ENCODE peak calls at places on chromosomes 16 and 17, in ten cellular contexts. L is left lung, X is hepatocyte, O is esophagus squamous epithelium, H is cardiac muscle cell, U is right atrium auricular region, K is mucosa of descending colon, I is fibroblast of lung, M is HCT116, A is OCI-LY7. E is an unnamed sample. For H3K4me1, the result is how much of the 10 kb centered on the place peaks cover.

GRCh38 chr17:3683054-3683511 is 12.9 kb downstream of the P2RX5 start:
- DNase-seq in H (peak), O (no peak), A (peak), L (no peak), I (no peak), U (no peak), K (no peak), X (no peak), M (peak), E (peak)

GRCh38 chr17:80970044-80970761 is 21.4 kb upstream of the CHMP6 start:
- DNase-seq in H (no peak), U (no peak), X (peak), K (peak), I (no peak), O (no peak), L (peak), M (no peak), A (peak), E (peak)

GRCh38 chr17:29433551-29433950 is 43.4 kb downstream of the TAOK1 start:
- DNase-seq in I (no peak), H (no peak), M (no peak), X (peak), O (no peak), U (no peak), A (peak), L (no peak), K (no peak), E (no peak)

GRCh38 chr16:23479138-23479537 is 26.1 kb upstream of the COG7 start:
- DNase-seq in L (no peak), O (no peak), U (no peak), I (no peak), K (no peak), M (no peak), H (no peak), X (no peak), A (no peak), E (no peak)

GRCh38 chr17:68462381-68463210 is 5.3 kb upstream of the WIPI1 start:
- DNase-seq in U (no peak), A (peak), H (peak), M (peak), X (peak), O (no peak), K (no peak), L (peak), I (peak), E (peak)

GRCh38 chr16:70418993-70419318 is 19.9 kb downstream of the ST3GAL2 start:
- DNase-seq in O (no peak), U (no peak), M (no peak), H (no peak), X (no peak), K (no peak), I (no peak), L (no peak), A (no peak), E (no peak)

GRCh38 chr17:1709971-1710806 is at the start of gene TLCD2:
- DNase-seq in H (peak), O (no peak), A (no peak), U (peak), M (peak), L (peak), K (peak), I (peak), X (peak), E (peak)

GRCh38 chr17:47915667-47916242 is 19.7 kb downstream of the SP2 start:
- DNase-seq in U (no peak), A (no peak), X (no peak), K (no peak), I (peak), M (no peak), O (no peak), L (no peak), H (no peak), E (no peak)

GRCh38 chr17:48307814-48308411 is 122.1 kb downstream of the SKAP1 start:
- DNase-seq in L (no peak), U (no peak), O (no peak), K (no peak), H (peak), M (peak), A (peak), I (peak), X (peak), E (peak)

GRCh38 chr17:42679001-42679491 is 2.3 kb upstream of the PLEKHH3 start:
- DNase-seq in K (peak), U (peak), X (peak), L (peak), M (no peak), I (peak), A (peak), H (peak), O (no peak), E (peak)

GRCh38 chr17:83053779-83054451 is 25.5 kb upstream of the METRNL start:
- DNase-seq in O (no peak), I (no peak), X (no peak), H (no peak), A (peak), U (no peak), K (no peak), M (no peak), L (peak), E (no peak)

GRCh38 chr17:76872221-76872873 is 4.1 kb downstream of the MGAT5B start:
- DNase-seq in I (peak), A (no peak), U (no peak), H (no peak), M (peak), K (no peak), X (peak), L (no peak), O (no peak), E (peak)

GRCh38 chr17:42924891-42925290 is 24.3 kb downstream of the G6PC1 start:
- DNase-seq in X (no peak), M (no peak), I (no peak), K (no peak), H (no peak), L (no peak), U (no peak), O (no peak), A (no peak), E (no peak)

GRCh38 chr17:1055231-1055630 is 58.3 kb downstream of the TIMM22 start:
- DNase-seq in A (no peak), M (no peak), O (no peak), U (no peak), I (no peak), X (no peak), K (peak), L (no peak), H (no peak), E (no peak)

GRCh38 chr16:30430428-30430970 is 669 bp upstream of the DCTPP1 start:
- DNase-seq in U (no peak), L (peak), K (peak), X (no peak), A (no peak), I (no peak), M (no peak), H (no peak), O (no peak), E (no peak)

GRCh38 chr16:51049276-51049675 is 101.8 kb downstream of the SALL1 start:
- DNase-seq in M (no peak), H (no peak), L (no peak), O (no peak), U (no peak), I (peak), X (no peak), A (no peak), K (no peak), E (no peak)

GRCh38 chr16:51040637-51041036 is 110.4 kb downstream of the SALL1 start:
- DNase-seq in L (no peak), X (no peak), I (no peak), M (no peak), K (no peak), H (no peak), A (no peak), U (no peak), O (no peak), E (no peak)

GRCh38 chr16:51048544-51048943 is 102.5 kb downstream of the SALL1 start:
- DNase-seq in M (no peak), L (no peak), I (peak), A (no peak), U (no peak), X (no peak), H (no peak), O (no peak), K (no peak), E (no peak)

GRCh38 chr16:51041546-51041945 is 109.5 kb downstream of the SALL1 start:
- DNase-seq in X (no peak), K (no peak), A (no peak), L (no peak), I (no peak), H (no peak), O (no peak), M (no peak), U (no peak), E (no peak)

DNA sequence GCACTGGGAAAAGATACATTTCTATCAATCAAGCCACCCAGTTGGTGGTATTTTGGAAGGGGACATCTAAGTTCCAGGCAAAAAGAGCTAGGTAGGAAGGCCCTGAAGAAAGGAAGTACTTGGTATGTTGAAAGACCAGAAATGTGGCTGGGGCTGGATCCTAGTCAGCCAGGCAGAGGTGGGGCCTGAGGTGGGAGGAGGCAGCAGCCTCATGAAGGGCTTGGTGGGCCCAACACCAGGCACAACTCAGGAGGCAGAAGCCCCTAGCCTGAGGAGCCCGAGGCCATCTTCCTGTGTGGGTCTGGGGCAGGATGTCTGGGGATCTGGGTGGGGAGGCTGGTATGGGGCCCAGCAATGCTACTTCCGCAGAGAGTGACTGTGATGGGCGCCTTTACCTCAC is 105.9 kb downstream of the SALL1 start:
- DNase-seq in X (no peak), L (no peak), K (no peak), O (no peak), H (no peak), A (no peak), U (no peak), M (no peak), I (no peak), E (no peak)
- TF ChIP-seq CTCF in X (no peak), L (no peak), K (no peak), O (no peak), H (no peak), A (no peak), U (no peak), M (no peak), I (no peak), E (no peak)

GRCh38 chr16:58012481-58012880 is 11.3 kb downstream of the USB1 start:
- DNase-seq in M (no peak), O (no peak), A (no peak), I (no peak), K (no peak), U (no peak), H (peak), L (no peak), X (no peak), E (no peak)
- H3K4me1 ChIP-seq in M (under half), O (under half), A (under half), I (under half), K (under half), U (under half), H (under half), L (under half), X (under half), E (under half)

DNA sequence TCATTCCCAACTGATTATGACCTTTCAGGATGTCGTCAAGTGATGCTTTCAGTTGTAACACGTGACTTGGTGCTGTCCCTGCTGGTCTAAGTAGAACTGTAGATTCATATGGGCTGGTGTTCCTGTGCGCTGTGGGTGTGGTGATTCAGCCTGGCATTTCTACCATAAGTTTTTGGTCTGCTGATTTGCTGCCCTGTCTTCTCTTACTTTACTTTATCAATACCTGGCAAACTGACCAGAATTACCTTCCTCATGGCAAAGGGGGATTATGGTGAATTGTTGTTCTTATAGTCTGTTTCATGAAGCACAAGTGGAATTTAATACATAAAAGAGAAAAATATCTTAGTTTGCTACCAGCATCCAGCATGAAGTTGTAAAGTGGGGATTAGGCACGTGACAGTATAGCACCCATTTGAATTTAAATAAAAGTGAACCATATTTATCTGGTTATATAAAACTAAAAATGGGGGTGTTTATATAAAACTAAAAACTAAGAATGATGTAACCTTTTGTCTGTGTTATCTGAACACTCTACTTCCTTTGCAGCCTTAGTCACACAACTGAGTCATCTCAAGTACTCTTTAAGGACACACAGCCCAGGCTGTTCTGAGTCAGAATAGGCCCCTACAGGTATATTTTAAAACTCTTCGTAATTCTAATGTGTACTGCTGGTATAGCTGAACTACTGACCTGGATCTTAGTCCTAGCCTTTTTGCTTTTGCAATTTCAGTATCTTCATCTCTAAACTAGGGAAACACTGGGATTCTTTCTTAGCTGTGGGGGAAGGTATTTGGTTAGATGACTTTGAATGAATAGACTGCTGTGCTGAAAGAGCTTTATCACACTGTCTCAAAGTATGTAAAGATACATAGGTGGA is 28.3 kb downstream of the TTC19 start:
- DNase-seq in K (no peak), H (no peak), U (no peak), X (peak), A (no peak), O (no peak), M (peak), L (no peak), I (peak), E (no peak)
- TF ChIP-seq CTCF in K (no peak), H (no peak), U (no peak), X (no peak), A (no peak), O (no peak), M (no peak), L (no peak), I (no peak), E (no peak)

DNA sequence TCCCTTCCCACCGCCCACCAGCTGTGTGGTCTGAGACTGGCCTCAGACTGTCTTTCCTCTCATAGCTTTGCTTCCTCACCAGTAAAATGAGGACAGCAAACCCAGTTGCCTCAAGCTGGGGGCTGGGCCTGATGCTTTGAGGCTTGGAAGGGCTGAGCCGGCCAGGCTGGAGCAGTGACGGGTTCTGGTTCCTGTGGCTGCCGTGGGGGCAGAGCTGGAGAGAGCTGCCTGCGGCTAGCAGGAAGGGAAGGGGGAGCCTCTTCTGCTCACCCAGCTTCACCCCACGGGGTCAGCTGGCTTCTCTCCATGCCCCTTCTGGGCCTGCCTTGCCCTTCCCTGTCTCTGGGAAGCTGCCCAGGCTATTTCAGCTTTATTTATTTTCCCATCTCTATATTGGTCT is 23.8 kb downstream of the LASP1 start:
- DNase-seq in U (no peak), L (no peak), O (no peak), X (no peak), I (peak), K (no peak), M (no peak), H (no peak), A (no peak), E (peak)
- H3K4me1 ChIP-seq in U (half or more), L (under half), O (under half), X (under half), I (under half), K (under half), M (under half), H (under half), A (under half), E (under half)

GRCh38 chr16:62256406-62256805 is 220.2 kb upstream of the CDH8 start:
- DNase-seq in L (no peak), I (peak), X (peak), M (no peak), A (no peak), U (no peak), O (no peak), H (no peak), K (no peak), E (no peak)
- TF ChIP-seq CTCF in L (no peak), I (no peak), X (peak), M (no peak), A (peak), U (no peak), O (no peak), H (no peak), K (no peak), E (no peak)

GRCh38 chr17:57739402-57740224 is 5.5 kb downstream of the CCDC182 start:
- DNase-seq in K (no peak), L (no peak), A (peak), H (peak), M (peak), I (no peak), U (no peak), O (no peak), X (peak), E (no peak)
- H3K4me1 ChIP-seq in K (under half), L (under half), A (under half), H (under half), M (under half), I (under half), U (under half), O (under half), X (under half), E (under half)